ENCODE peak calls at places on chromosomes 2 and 18, in five cellular contexts. F is transverse colon, B is PC-9, T is neural progenitor cell, M is SK-N-SH. X is an unnamed sample. For H3K27me3, the result is how much of the 10 kb centered on the place peaks cover.

GRCh38 chr2:188478724-188479123 is 187.1 kb downstream of the GULP1 start:
- DNase-seq in F (no peak), B (no peak), T (no peak), M (no peak), X (no peak)

GRCh38 chr2:226609361-226609760 is 190.3 kb downstream of the IRS1 start:
- DNase-seq in F (no peak), B (no peak), T (no peak), M (no peak), X (no peak)

GRCh38 chr2:239225456-239225855 is 175.4 kb downstream of the HDAC4 start:
- DNase-seq in F (no peak), B (no peak), T (no peak), M (no peak), X (no peak)

GRCh38 chr18:45874501-45875184 is 49.2 kb downstream of the SIGLEC15 start:
- DNase-seq in F (peak), B (no peak), T (no peak), M (no peak), X (no peak)

GRCh38 chr2:11498543-11499034 is 32.6 kb upstream of the E2F6 start:
- DNase-seq in F (peak), B (peak), T (peak), M (peak), X (peak)

GRCh38 chr2:156675896-156676295 is 239.7 kb downstream of the GPD2 start:
- DNase-seq in F (no peak), B (no peak), T (no peak), M (no peak), X (no peak)

GRCh38 chr2:59896499-59896898 is 657.0 kb downstream of the BCL11A start:
- DNase-seq in F (no peak), B (no peak), T (no peak), M (no peak), X (no peak)

GRCh38 chr2:64866797-64867196 is 122.4 kb upstream of the SLC1A4 start:
- DNase-seq in F (peak), B (peak), T (no peak), M (no peak), X (no peak)

GRCh38 chr2:195995499-195995898 is 73.1 kb downstream of the DNAH7 start:
- DNase-seq in F (no peak), B (no peak), T (no peak), M (no peak), X (no peak)

GRCh38 chr2:26941486-26941885 is 29.0 kb upstream of the MAPRE3 start:
- DNase-seq in F (no peak), B (peak), T (no peak), M (no peak), X (no peak)

GRCh38 chr2:96824079-96824870 is 8.2 kb downstream of the CNNM3 start:
- DNase-seq in F (no peak), B (no peak), T (no peak), M (no peak), X (no peak)

GRCh38 chr2:10005461-10005860 is 37.9 kb upstream of the KLF11 start:
- DNase-seq in F (no peak), B (no peak), T (no peak), M (no peak), X (peak)

GRCh38 chr2:58972737-58973136 is 731.6 kb upstream of the FANCL start:
- DNase-seq in F (no peak), B (peak), T (no peak), M (peak), X (no peak)

GRCh38 chr2:147739531-147739930 is 105.3 kb upstream of the ACVR2A start:
- DNase-seq in F (no peak), B (no peak), T (no peak), M (no peak), X (no peak)

GRCh38 chr2:178394816-178395215 is 56.2 kb downstream of the PRKRA start:
- DNase-seq in F (no peak), B (no peak), T (no peak), M (no peak), X (no peak)

GRCh38 chr2:37934591-37935513 is 9.8 kb downstream of the RMDN2 start:
- DNase-seq in F (no peak), B (no peak), T (no peak), M (no peak), X (no peak)

GRCh38 chr2:61419570-61419969 is 51.3 kb downstream of the USP34 start:
- DNase-seq in F (no peak), B (no peak), T (no peak), M (no peak), X (no peak)

GRCh38 chr2:68862889-68863288 is 8.3 kb downstream of the BMP10 start:
- DNase-seq in F (no peak), B (no peak), T (no peak), M (no peak), X (no peak)

GRCh38 chr2:112149194-112149593 is 11.0 kb downstream of the FBLN7 start:
- DNase-seq in F (no peak), B (no peak), T (no peak), M (no peak), X (peak)

DNA sequence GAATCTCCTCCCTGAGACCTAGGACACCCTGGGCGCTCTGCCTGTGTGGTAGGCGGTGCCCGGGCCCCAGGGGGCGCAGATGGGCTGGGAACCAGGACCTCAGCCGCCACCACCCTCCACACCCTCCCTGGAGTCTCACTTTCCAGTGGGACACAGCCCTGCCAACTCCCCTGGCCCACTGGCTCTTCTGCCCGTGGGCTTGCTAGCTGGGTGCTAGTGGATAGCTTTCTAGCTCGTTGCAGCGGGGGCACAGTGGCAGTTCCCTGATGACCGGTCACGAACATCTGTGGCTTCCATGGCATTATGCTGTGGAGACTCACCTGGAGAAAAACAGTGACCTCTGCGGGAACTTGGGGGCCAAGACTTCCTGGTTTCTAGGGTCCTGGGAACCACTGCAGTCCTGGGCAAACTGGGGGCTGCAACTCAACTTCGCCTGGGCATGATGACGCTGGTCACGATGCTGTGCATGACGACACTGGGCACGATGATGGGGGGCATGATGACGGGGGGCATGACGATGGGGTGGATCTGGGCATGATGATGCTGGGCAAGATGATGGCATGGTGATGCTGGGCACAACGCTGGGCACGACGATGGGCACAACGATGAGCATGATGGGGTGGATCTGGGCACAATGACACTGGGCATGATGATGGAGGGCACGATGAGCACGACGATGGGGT is 31.0 kb upstream of the ALLC start:
- DNase-seq in F (no peak), B (no peak), T (no peak), M (no peak), X (peak)
- H3K27ac ChIP-seq in F (peak), B (no peak), T (no peak), M (no peak), X (no peak)

DNA sequence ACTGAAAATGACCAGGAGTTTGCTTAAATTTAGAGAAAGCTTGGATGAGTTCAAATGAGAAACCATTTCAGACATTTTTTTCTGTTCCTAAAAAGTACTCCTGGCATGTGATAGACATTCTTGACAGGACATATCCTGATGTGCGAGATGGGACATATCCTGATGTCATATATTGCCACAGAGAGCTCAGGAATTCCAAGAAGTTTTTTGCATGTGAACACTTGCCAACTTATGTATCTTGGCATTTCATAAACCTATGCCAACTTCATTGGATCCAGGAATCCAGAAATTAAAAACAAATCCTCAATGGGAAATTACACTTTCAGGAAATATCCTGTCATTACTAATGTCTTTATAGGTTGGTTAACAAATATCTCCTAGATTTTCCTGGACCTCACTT is 2.9 kb upstream of the SERPINB3 start:
- DNase-seq in F (no peak), B (no peak), T (no peak), M (no peak), X (no peak)
- TF ChIP-seq CTCF in F (no peak), B (no peak), T (no peak), M (no peak), X (no peak)

GRCh38 chr2:240981273-240981672 is 17.1 kb upstream of the SNED1 start:
- DNase-seq in F (no peak), B (no peak), T (no peak), M (no peak), X (peak)

GRCh38 chr2:240982821-240983281 is 15.6 kb upstream of the SNED1 start:
- DNase-seq in F (no peak), B (no peak), T (no peak), M (no peak), X (peak)

GRCh38 chr2:240983996-240984498 is 14.4 kb upstream of the SNED1 start:
- DNase-seq in F (peak), B (no peak), T (no peak), M (no peak), X (peak)

GRCh38 chr2:240981871-240982800 is 16.3 kb upstream of the SNED1 start:
- DNase-seq in F (peak), B (no peak), T (no peak), M (no peak), X (peak)

GRCh38 chr2:240983361-240983995 is 14.9 kb upstream of the SNED1 start:
- DNase-seq in F (peak), B (peak), T (peak), M (peak), X (peak)
- H3K27me3 ChIP-seq in F (under half), B (under half), T (under half), M (under half), X (under half)

GRCh38 chr2:241539616-241540374 is 18.8 kb upstream of the BOK start:
- DNase-seq in F (no peak), B (no peak), T (no peak), M (no peak), X (no peak)
- H3K27ac ChIP-seq in F (no peak), B (no peak), T (no peak), M (no peak), X (no peak)

GRCh38 chr2:136173126-136173525 is 55.2 kb upstream of the CXCR4 start:
- DNase-seq in F (no peak), B (no peak), T (no peak), M (no peak), X (no peak)

GRCh38 chr2:136175466-136175865 is 57.5 kb upstream of the CXCR4 start:
- DNase-seq in F (no peak), B (no peak), T (no peak), M (no peak), X (no peak)

GRCh38 chr2:136167721-136168470 is 49.9 kb upstream of the CXCR4 start:
- DNase-seq in F (no peak), B (no peak), T (no peak), M (no peak), X (no peak)

GRCh38 chr2:136168605-136169210 is 50.8 kb upstream of the CXCR4 start:
- DNase-seq in F (no peak), B (no peak), T (peak), M (no peak), X (no peak)

DNA sequence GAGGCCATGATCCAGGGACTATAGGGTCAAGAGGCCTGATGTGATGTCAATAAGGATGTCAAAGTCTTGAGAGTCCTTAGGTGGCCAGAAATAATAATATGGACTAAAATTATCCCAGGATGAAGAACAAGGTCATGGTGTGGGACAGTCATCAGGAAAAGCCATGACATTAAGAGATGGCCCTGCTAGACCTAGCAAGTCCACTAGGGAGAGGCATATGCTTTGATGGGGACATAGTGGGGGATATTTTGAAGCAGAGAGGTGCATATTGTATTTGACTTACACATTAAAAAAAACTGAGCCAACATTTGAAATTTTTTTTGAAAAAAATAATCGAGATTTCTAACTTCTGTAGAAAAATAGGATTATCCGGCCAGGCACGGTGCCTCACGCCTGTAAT is 53.3 kb upstream of the CXCR4 start:
- DNase-seq in F (no peak), B (no peak), T (no peak), M (no peak), X (no peak)
- TF ChIP-seq CTCF in F (no peak), B (no peak), T (no peak), M (no peak), X (no peak)

GRCh38 chr2:25867389-25868003 is 10.8 kb downstream of the ASXL2 start:
- DNase-seq in F (no peak), B (no peak), T (no peak), M (no peak), X (no peak)
- H3K27me3 ChIP-seq in F (under half), B (under half), T (under half), M (under half), X (under half)

DNA sequence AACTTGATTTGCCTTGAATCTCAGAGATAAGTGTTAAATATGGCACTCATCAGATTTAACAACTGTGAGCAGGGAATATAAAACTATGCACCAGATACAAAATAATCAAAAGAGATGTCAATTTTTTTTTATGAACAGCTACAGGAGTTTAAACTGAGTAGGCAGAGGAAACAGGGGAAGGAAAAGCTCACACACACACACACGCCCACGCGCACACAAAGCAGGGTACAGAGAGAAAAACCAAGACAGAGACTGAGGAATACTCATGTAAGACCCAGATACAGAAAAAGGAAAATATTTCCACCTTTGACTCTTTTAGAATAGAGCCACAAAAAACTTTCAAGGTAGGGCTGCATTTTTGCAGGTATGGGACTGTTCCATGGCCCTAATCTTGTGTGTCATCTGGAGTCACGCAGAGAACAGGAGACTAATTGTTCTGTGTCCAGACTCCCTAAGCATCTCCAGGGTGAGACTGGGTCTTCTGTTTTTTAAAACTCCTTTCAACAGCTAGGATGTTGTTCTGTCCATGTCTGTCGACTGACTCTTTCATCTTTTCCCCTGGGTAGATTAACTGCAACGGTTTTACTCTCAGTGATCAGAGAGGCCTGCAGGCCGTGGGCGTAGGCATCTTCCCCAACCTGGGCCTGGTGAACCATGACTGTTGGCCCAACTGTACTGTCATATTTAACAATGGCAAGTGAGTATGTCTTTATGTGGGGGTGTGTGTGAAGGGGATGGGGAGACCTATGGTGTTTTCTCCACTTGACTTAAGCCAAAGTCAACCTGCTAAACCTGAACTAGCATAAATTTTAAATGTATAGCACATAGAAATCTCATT is 23.0 kb downstream of the SMYD1 start:
- DNase-seq in F (no peak), B (no peak), T (no peak), M (no peak), X (no peak)
- H3K27ac ChIP-seq in F (no peak), B (no peak), T (no peak), M (no peak), X (no peak)

DNA sequence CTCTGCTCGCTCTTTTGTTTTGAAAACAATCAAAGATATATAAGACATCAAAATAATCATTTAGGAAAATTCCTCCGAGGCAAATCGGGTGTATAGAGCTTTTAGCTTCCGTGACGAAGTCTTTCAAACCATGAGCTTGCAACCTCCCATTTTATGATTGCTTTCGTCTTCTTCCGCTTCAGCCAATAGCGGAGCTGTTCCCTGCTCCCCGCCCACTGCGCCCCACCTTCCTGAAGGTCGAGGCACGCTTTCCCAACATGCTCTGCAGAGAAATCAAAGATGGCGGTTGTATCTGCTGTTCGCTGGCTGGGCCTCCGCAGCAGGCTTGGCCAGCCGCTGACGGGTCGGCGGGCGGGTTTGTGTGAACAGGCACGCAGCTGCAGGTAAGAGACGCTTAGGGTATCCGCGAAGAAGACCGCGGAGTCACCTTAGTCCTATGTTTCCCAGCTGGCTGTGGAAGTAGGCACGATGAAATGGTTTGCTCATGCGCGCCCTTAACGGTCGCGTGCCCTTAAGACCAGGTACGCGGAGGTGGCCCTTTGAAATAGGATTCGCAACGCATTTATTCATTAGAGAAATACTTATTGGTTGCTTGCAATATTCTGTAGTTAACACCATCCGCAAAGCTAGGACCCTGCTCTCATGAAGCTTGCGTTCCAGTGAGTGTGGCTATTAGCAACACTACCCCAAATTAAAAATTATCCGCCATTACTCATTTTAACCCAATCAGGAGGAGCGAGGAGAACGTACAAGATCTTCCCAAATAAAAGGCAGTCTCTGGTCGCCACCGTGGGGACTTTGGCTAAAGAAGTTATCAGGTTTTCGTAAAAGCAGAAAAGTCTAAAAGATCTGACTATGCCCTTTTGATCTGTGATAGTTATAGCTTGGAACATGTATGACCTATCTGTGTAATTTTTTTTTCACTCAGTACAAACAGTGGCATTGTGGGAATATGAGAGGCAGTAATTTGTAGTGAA is at the start of gene PTCD3:
- DNase-seq in F (peak), B (peak), T (peak), M (peak), X (peak)
- TF ChIP-seq CTCF in F (no peak), B (no peak), T (peak), M (no peak), X (no peak)

X was measured in tibial artery.